ENCODE peak calls at places on chromosomes 6 and 20, in six cellular contexts. One of them, this sample, is unnamed.

GRCh38 chr6:142075516-142076101 is 57.1 kb upstream of the GJE1 start:
- DNase-seq in cardiac fibroblast: no peak
- DNase-seq in left cardiac atrium: no peak
- DNase-seq in caudate nucleus: no peak
- DNase-seq in mucosa of descending colon: no peak
- DNase-seq in T-helper 17 cell: no peak
- DNase-seq in this sample: no peak

GRCh38 chr6:127933852-127934840 is 33.3 kb upstream of the THEMIS start:
- DNase-seq in caudate nucleus: no peak
- DNase-seq in cardiac fibroblast: no peak
- DNase-seq in left cardiac atrium: no peak
- DNase-seq in T-helper 17 cell: no peak
- DNase-seq in mucosa of descending colon: no peak
- DNase-seq in this sample: no peak

GRCh38 chr20:5056801-5057599 is 55.7 kb upstream of the SLC23A2 start:
- DNase-seq in cardiac fibroblast: peak
- DNase-seq in T-helper 17 cell: peak
- DNase-seq in left cardiac atrium: no peak
- DNase-seq in mucosa of descending colon: peak
- DNase-seq in caudate nucleus: no peak
- DNase-seq in this sample: peak

GRCh38 chr20:3172933-3173581 is at the start of gene LZTS3:
- DNase-seq in cardiac fibroblast: peak
- DNase-seq in left cardiac atrium: peak
- DNase-seq in caudate nucleus: no peak
- DNase-seq in mucosa of descending colon: peak
- DNase-seq in T-helper 17 cell: peak
- DNase-seq in this sample: peak

GRCh38 chr20:52684911-52685310 is 287.2 kb upstream of the TSHZ2 start:
- DNase-seq in caudate nucleus: no peak
- DNase-seq in T-helper 17 cell: no peak
- DNase-seq in left cardiac atrium: no peak
- DNase-seq in cardiac fibroblast: no peak
- DNase-seq in mucosa of descending colon: no peak
- DNase-seq in this sample: no peak

GRCh38 chr6:135906542-135906941 is 55.0 kb downstream of the PDE7B start:
- DNase-seq in mucosa of descending colon: no peak
- DNase-seq in caudate nucleus: no peak
- DNase-seq in cardiac fibroblast: peak
- DNase-seq in left cardiac atrium: no peak
- DNase-seq in T-helper 17 cell: no peak
- DNase-seq in this sample: no peak

GRCh38 chr6:158033751-158034702 is 52.4 kb downstream of the SYNJ2 start:
- DNase-seq in caudate nucleus: no peak
- DNase-seq in cardiac fibroblast: no peak
- DNase-seq in T-helper 17 cell: no peak
- DNase-seq in left cardiac atrium: no peak
- DNase-seq in mucosa of descending colon: peak
- DNase-seq in this sample: no peak

GRCh38 chr20:57514273-57514751 is 10.6 kb downstream of the CTCFL start:
- DNase-seq in cardiac fibroblast: peak
- DNase-seq in caudate nucleus: no peak
- DNase-seq in mucosa of descending colon: peak
- DNase-seq in left cardiac atrium: peak
- DNase-seq in T-helper 17 cell: no peak
- DNase-seq in this sample: peak

GRCh38 chr6:148737806-148738205 is 9.0 kb upstream of the UST start:
- DNase-seq in mucosa of descending colon: no peak
- DNase-seq in T-helper 17 cell: no peak
- DNase-seq in cardiac fibroblast: no peak
- DNase-seq in caudate nucleus: no peak
- DNase-seq in left cardiac atrium: no peak
- DNase-seq in this sample: no peak

GRCh38 chr6:2999005-2999620 is 581 bp upstream of the NQO2 start:
- DNase-seq in caudate nucleus: no peak
- DNase-seq in mucosa of descending colon: no peak
- DNase-seq in cardiac fibroblast: peak
- DNase-seq in left cardiac atrium: peak
- DNase-seq in T-helper 17 cell: no peak
- DNase-seq in this sample: peak

GRCh38 chr6:31086788-31087440 is 25.5 kb downstream of the C6orf15 start:
- DNase-seq in mucosa of descending colon: no peak
- DNase-seq in cardiac fibroblast: peak
- DNase-seq in caudate nucleus: no peak
- DNase-seq in T-helper 17 cell: no peak
- DNase-seq in left cardiac atrium: no peak
- DNase-seq in this sample: peak

GRCh38 chr6:9404351-9405146 is 969.2 kb upstream of the SLC35B3 start:
- DNase-seq in T-helper 17 cell: no peak
- DNase-seq in caudate nucleus: no peak
- DNase-seq in cardiac fibroblast: no peak
- DNase-seq in left cardiac atrium: no peak
- DNase-seq in mucosa of descending colon: no peak
- DNase-seq in this sample: no peak

GRCh38 chr20:9483131-9483530 is 31.3 kb upstream of the LAMP5 start:
- DNase-seq in cardiac fibroblast: no peak
- DNase-seq in T-helper 17 cell: no peak
- DNase-seq in mucosa of descending colon: no peak
- DNase-seq in caudate nucleus: no peak
- DNase-seq in left cardiac atrium: no peak
- DNase-seq in this sample: no peak

GRCh38 chr20:57753332-57754164 is 43.7 kb upstream of the PMEPA1 start:
- DNase-seq in caudate nucleus: no peak
- DNase-seq in T-helper 17 cell: no peak
- DNase-seq in left cardiac atrium: no peak
- DNase-seq in mucosa of descending colon: no peak
- DNase-seq in cardiac fibroblast: no peak
- DNase-seq in this sample: no peak

GRCh38 chr20:8124639-8125038 is 7.4 kb upstream of the PLCB1 start:
- DNase-seq in cardiac fibroblast: peak
- DNase-seq in T-helper 17 cell: no peak
- DNase-seq in mucosa of descending colon: no peak
- DNase-seq in left cardiac atrium: no peak
- DNase-seq in caudate nucleus: no peak
- DNase-seq in this sample: no peak

GRCh38 chr20:21702553-21703467 is 2.7 kb upstream of the PAX1 start:
- DNase-seq in T-helper 17 cell: no peak
- DNase-seq in cardiac fibroblast: peak
- DNase-seq in left cardiac atrium: peak
- DNase-seq in caudate nucleus: no peak
- DNase-seq in mucosa of descending colon: peak
- DNase-seq in this sample: peak

GRCh38 chr20:38604873-38605303 is 3.3 kb downstream of the ARHGAP40 start:
- DNase-seq in left cardiac atrium: no peak
- DNase-seq in mucosa of descending colon: no peak
- DNase-seq in T-helper 17 cell: no peak
- DNase-seq in caudate nucleus: no peak
- DNase-seq in cardiac fibroblast: peak
- DNase-seq in this sample: peak

GRCh38 chr6:114195736-114196403 is 147.0 kb downstream of the HS3ST5 start:
- DNase-seq in T-helper 17 cell: no peak
- DNase-seq in mucosa of descending colon: no peak
- DNase-seq in cardiac fibroblast: no peak
- DNase-seq in left cardiac atrium: no peak
- DNase-seq in caudate nucleus: no peak
- DNase-seq in this sample: no peak

GRCh38 chr6:170111816-170112582 is 178.9 kb downstream of the DLL1 start:
- DNase-seq in caudate nucleus: no peak
- DNase-seq in mucosa of descending colon: no peak
- DNase-seq in cardiac fibroblast: no peak
- DNase-seq in T-helper 17 cell: no peak
- DNase-seq in left cardiac atrium: no peak
- DNase-seq in this sample: no peak

GRCh38 chr6:134303903-134304302 is 14.0 kb downstream of the SGK1 start:
- DNase-seq in cardiac fibroblast: peak
- DNase-seq in caudate nucleus: no peak
- DNase-seq in left cardiac atrium: no peak
- DNase-seq in T-helper 17 cell: no peak
- DNase-seq in mucosa of descending colon: no peak
- DNase-seq in this sample: no peak

GRCh38 chr20:45685896-45686295 is 15.9 kb upstream of the WFDC11 start:
- DNase-seq in mucosa of descending colon: no peak
- DNase-seq in caudate nucleus: no peak
- DNase-seq in left cardiac atrium: no peak
- DNase-seq in cardiac fibroblast: no peak
- DNase-seq in T-helper 17 cell: no peak
- DNase-seq in this sample: no peak